ENCODE peak calls at places on chromosome 6, in seven cellular contexts. X is activated T-helper 1 cell treated with anti-CD3 and anti-CD28 coated beads, Interleukin-12 subunit alpha, Interleukin-12 subunit beta, Interleukin-2, Interleukin-4 antibody, amounts not matched to agents 30 ng/mL and 10 ng/mL and 1 ng/mL, durations not matched to agents 14 hours and 24 hours and 36 hours; T is T follicular helper cell; L is hypothalamus; R is HEK293T; H is SJSA1; J is cardiac muscle cell. C is an unnamed sample.

GRCh38 chr6:75262716-75263463 is 19.3 kb upstream of the COX7A2 start:
- DNase-seq in X (no peak), T (no peak), L (no peak), R (no peak), H (no peak), J (no peak), C (no peak)

GRCh38 chr6:148608211-148608951 is 138.4 kb upstream of the UST start:
- DNase-seq in X (no peak), T (no peak), L (no peak), R (peak; percentile 19), H (no peak), J (no peak), C (no peak)

GRCh38 chr6:31767096-31767645 is 4.7 kb downstream of the SAPCD1 start:
- DNase-seq in X (no peak), T (no peak), L (no peak), R (no peak), H (no peak), J (no peak), C (no peak)

GRCh38 chr6:92577077-92577719 is 842.2 kb downstream of the EPHA7 start:
- DNase-seq in X (no peak), T (no peak), L (no peak), R (no peak), H (peak; percentile 3), J (no peak), C (peak; percentile 34)

GRCh38 chr6:151022492-151022891 is 157.0 kb downstream of the MTHFD1L start:
- DNase-seq in X (no peak), T (no peak), L (no peak), R (no peak), H (no peak), J (no peak), C (no peak)

GRCh38 chr6:12051861-12052368 is 39.8 kb downstream of the HIVEP1 start:
- DNase-seq in X (peak; percentile 76), T (peak; percentile 50), L (no peak), R (no peak), H (peak; percentile 42), J (no peak), C (no peak)

GRCh38 chr6:157993076-157993475 is 11.4 kb downstream of the SYNJ2 start:
- DNase-seq in X (no peak), T (no peak), L (no peak), R (no peak), H (no peak), J (no peak), C (no peak)

GRCh38 chr6:126077810-126078791 is 91.8 kb downstream of the TRMT11 start:
- DNase-seq in X (no peak), T (no peak), L (no peak), R (no peak), H (no peak), J (no peak), C (peak; percentile 62)

GRCh38 chr6:87658516-87658915 is 43.5 kb downstream of the AKIRIN2 start:
- DNase-seq in X (no peak), T (no peak), L (no peak), R (no peak), H (no peak), J (peak; percentile 15), C (no peak)

GRCh38 chr6:27871919-27872633 is 40.1 kb downstream of the OR2B2 start:
- DNase-seq in X (peak; percentile 87), T (peak; percentile 78), L (no peak), R (no peak), H (peak; percentile 93), J (peak; percentile 86), C (peak; percentile 34)

GRCh38 chr6:95087394-95088097 is 489.8 kb upstream of the MANEA start:
- DNase-seq in X (no peak), T (no peak), L (no peak), R (peak; percentile 14), H (no peak), J (peak; percentile 86), C (no peak)

GRCh38 chr6:75244063-75244575 is 518 bp upstream of the COX7A2 start:
- DNase-seq in X (no peak), T (no peak), L (no peak), R (no peak), H (no peak), J (no peak), C (no peak)

GRCh38 chr6:125480571-125480970 is 178.8 kb upstream of the HDDC2 start:
- DNase-seq in X (no peak), T (no peak), L (no peak), R (no peak), H (no peak), J (no peak), C (no peak)

GRCh38 chr6:129691709-129692108 is 18.3 kb downstream of the ARHGAP18 start:
- DNase-seq in X (no peak), T (no peak), L (no peak), R (no peak), H (no peak), J (no peak), C (no peak)